ENCODE peak calls at places on chromosome 6, in six cellular contexts. One of them, this sample, is unnamed.

GRCh38 chr6:35919827-35920751 is 809 bp downstream of the SRPK1 start:
- DNase-seq in stimulated activated CD8-positive, alpha-beta memory T cell treated with anti-CD3 and anti-CD28 coated beads, Interleukin-7, amount 100 ng/mL, for 48 hours: peak
- DNase-seq in IMR-90: peak
- DNase-seq in posterior vena cava: no peak
- DNase-seq in EL: peak
- DNase-seq in activated CD4-positive, CD25-positive, alpha-beta regulatory T cell: no peak
- DNase-seq in this sample: peak

GRCh38 chr6:31386977-31387376 is 16.4 kb upstream of the MICA start:
- DNase-seq in stimulated activated CD8-positive, alpha-beta memory T cell treated with anti-CD3 and anti-CD28 coated beads, Interleukin-7, amount 100 ng/mL, for 48 hours: no peak
- DNase-seq in IMR-90: no peak
- DNase-seq in posterior vena cava: no peak
- DNase-seq in EL: no peak
- DNase-seq in activated CD4-positive, CD25-positive, alpha-beta regulatory T cell: no peak
- DNase-seq in this sample: no peak

GRCh38 chr6:133504761-133505160 is 263.6 kb downstream of the EYA4 start:
- DNase-seq in stimulated activated CD8-positive, alpha-beta memory T cell treated with anti-CD3 and anti-CD28 coated beads, Interleukin-7, amount 100 ng/mL, for 48 hours: no peak
- DNase-seq in IMR-90: no peak
- DNase-seq in posterior vena cava: no peak
- DNase-seq in EL: no peak
- DNase-seq in activated CD4-positive, CD25-positive, alpha-beta regulatory T cell: no peak
- DNase-seq in this sample: no peak

GRCh38 chr6:107618672-107619071 is 128.8 kb downstream of the SOBP start:
- DNase-seq in stimulated activated CD8-positive, alpha-beta memory T cell treated with anti-CD3 and anti-CD28 coated beads, Interleukin-7, amount 100 ng/mL, for 48 hours: peak
- DNase-seq in IMR-90: no peak
- DNase-seq in posterior vena cava: peak
- DNase-seq in EL: no peak
- DNase-seq in activated CD4-positive, CD25-positive, alpha-beta regulatory T cell: no peak
- DNase-seq in this sample: peak

GRCh38 chr6:166904101-166904746 is 52.1 kb downstream of the RNASET2 start:
- DNase-seq in stimulated activated CD8-positive, alpha-beta memory T cell treated with anti-CD3 and anti-CD28 coated beads, Interleukin-7, amount 100 ng/mL, for 48 hours: no peak
- DNase-seq in IMR-90: peak
- DNase-seq in posterior vena cava: no peak
- DNase-seq in EL: no peak
- DNase-seq in activated CD4-positive, CD25-positive, alpha-beta regulatory T cell: no peak
- DNase-seq in this sample: no peak

GRCh38 chr6:96939019-96939805 is 14.7 kb downstream of the KLHL32 start:
- DNase-seq in stimulated activated CD8-positive, alpha-beta memory T cell treated with anti-CD3 and anti-CD28 coated beads, Interleukin-7, amount 100 ng/mL, for 48 hours: peak
- DNase-seq in IMR-90: peak
- DNase-seq in posterior vena cava: no peak
- DNase-seq in EL: peak
- DNase-seq in activated CD4-positive, CD25-positive, alpha-beta regulatory T cell: no peak
- DNase-seq in this sample: no peak

GRCh38 chr6:71289039-71289801 is 609 bp downstream of the OGFRL1 start:
- DNase-seq in stimulated activated CD8-positive, alpha-beta memory T cell treated with anti-CD3 and anti-CD28 coated beads, Interleukin-7, amount 100 ng/mL, for 48 hours: no peak
- DNase-seq in IMR-90: no peak
- DNase-seq in posterior vena cava: peak
- DNase-seq in EL: peak
- DNase-seq in activated CD4-positive, CD25-positive, alpha-beta regulatory T cell: no peak
- DNase-seq in this sample: peak

GRCh38 chr6:52634211-52634610 is 36.7 kb upstream of the TMEM14A start:
- DNase-seq in stimulated activated CD8-positive, alpha-beta memory T cell treated with anti-CD3 and anti-CD28 coated beads, Interleukin-7, amount 100 ng/mL, for 48 hours: no peak
- DNase-seq in IMR-90: peak
- DNase-seq in posterior vena cava: no peak
- DNase-seq in EL: peak
- DNase-seq in activated CD4-positive, CD25-positive, alpha-beta regulatory T cell: no peak
- DNase-seq in this sample: no peak

GRCh38 chr6:78746457-78746856 is 120.9 kb upstream of the IRAK1BP1 start:
- DNase-seq in stimulated activated CD8-positive, alpha-beta memory T cell treated with anti-CD3 and anti-CD28 coated beads, Interleukin-7, amount 100 ng/mL, for 48 hours: no peak
- DNase-seq in IMR-90: peak
- DNase-seq in posterior vena cava: no peak
- DNase-seq in EL: peak
- DNase-seq in activated CD4-positive, CD25-positive, alpha-beta regulatory T cell: no peak
- DNase-seq in this sample: no peak

GRCh38 chr6:168377481-168377850 is 57.9 kb upstream of the DACT2 start:
- DNase-seq in stimulated activated CD8-positive, alpha-beta memory T cell treated with anti-CD3 and anti-CD28 coated beads, Interleukin-7, amount 100 ng/mL, for 48 hours: no peak
- DNase-seq in IMR-90: no peak
- DNase-seq in posterior vena cava: peak
- DNase-seq in EL: no peak
- DNase-seq in activated CD4-positive, CD25-positive, alpha-beta regulatory T cell: no peak
- DNase-seq in this sample: no peak

GRCh38 chr6:124714728-124715127 is 247.5 kb upstream of the RNF217 start:
- DNase-seq in stimulated activated CD8-positive, alpha-beta memory T cell treated with anti-CD3 and anti-CD28 coated beads, Interleukin-7, amount 100 ng/mL, for 48 hours: no peak
- DNase-seq in IMR-90: no peak
- DNase-seq in posterior vena cava: no peak
- DNase-seq in EL: no peak
- DNase-seq in activated CD4-positive, CD25-positive, alpha-beta regulatory T cell: no peak
- DNase-seq in this sample: no peak

GRCh38 chr6:72262254-72262653 is 359.6 kb upstream of the KCNQ5 start:
- DNase-seq in stimulated activated CD8-positive, alpha-beta memory T cell treated with anti-CD3 and anti-CD28 coated beads, Interleukin-7, amount 100 ng/mL, for 48 hours: no peak
- DNase-seq in IMR-90: no peak
- DNase-seq in posterior vena cava: no peak
- DNase-seq in EL: no peak
- DNase-seq in activated CD4-positive, CD25-positive, alpha-beta regulatory T cell: no peak
- DNase-seq in this sample: no peak

GRCh38 chr6:51844391-51844735 is 243.1 kb downstream of the PKHD1 start:
- DNase-seq in stimulated activated CD8-positive, alpha-beta memory T cell treated with anti-CD3 and anti-CD28 coated beads, Interleukin-7, amount 100 ng/mL, for 48 hours: no peak
- DNase-seq in IMR-90: no peak
- DNase-seq in posterior vena cava: no peak
- DNase-seq in EL: no peak
- DNase-seq in activated CD4-positive, CD25-positive, alpha-beta regulatory T cell: no peak
- DNase-seq in this sample: no peak

GRCh38 chr6:164832410-164832809 is 477.0 kb downstream of the C6orf118 start:
- DNase-seq in stimulated activated CD8-positive, alpha-beta memory T cell treated with anti-CD3 and anti-CD28 coated beads, Interleukin-7, amount 100 ng/mL, for 48 hours: no peak
- DNase-seq in IMR-90: no peak
- DNase-seq in posterior vena cava: no peak
- DNase-seq in EL: no peak
- DNase-seq in activated CD4-positive, CD25-positive, alpha-beta regulatory T cell: no peak
- DNase-seq in this sample: no peak

GRCh38 chr6:26485401-26485800 is 14.7 kb upstream of the BTN1A1 start:
- DNase-seq in stimulated activated CD8-positive, alpha-beta memory T cell treated with anti-CD3 and anti-CD28 coated beads, Interleukin-7, amount 100 ng/mL, for 48 hours: no peak
- DNase-seq in IMR-90: no peak
- DNase-seq in posterior vena cava: no peak
- DNase-seq in EL: no peak
- DNase-seq in activated CD4-positive, CD25-positive, alpha-beta regulatory T cell: no peak
- DNase-seq in this sample: no peak

GRCh38 chr6:53771780-53772624 is 22.8 kb upstream of the LRRC1 start:
- DNase-seq in stimulated activated CD8-positive, alpha-beta memory T cell treated with anti-CD3 and anti-CD28 coated beads, Interleukin-7, amount 100 ng/mL, for 48 hours: no peak
- DNase-seq in IMR-90: peak
- DNase-seq in posterior vena cava: no peak
- DNase-seq in EL: peak
- DNase-seq in activated CD4-positive, CD25-positive, alpha-beta regulatory T cell: no peak
- DNase-seq in this sample: no peak

GRCh38 chr6:32973934-32974333 is 5.5 kb downstream of the BRD2 start:
- DNase-seq in stimulated activated CD8-positive, alpha-beta memory T cell treated with anti-CD3 and anti-CD28 coated beads, Interleukin-7, amount 100 ng/mL, for 48 hours: no peak
- DNase-seq in IMR-90: peak
- DNase-seq in posterior vena cava: no peak
- DNase-seq in EL: peak
- DNase-seq in activated CD4-positive, CD25-positive, alpha-beta regulatory T cell: no peak
- DNase-seq in this sample: no peak

GRCh38 chr6:16543491-16543890 is 217.8 kb downstream of the ATXN1 start:
- DNase-seq in stimulated activated CD8-positive, alpha-beta memory T cell treated with anti-CD3 and anti-CD28 coated beads, Interleukin-7, amount 100 ng/mL, for 48 hours: no peak
- DNase-seq in IMR-90: no peak
- DNase-seq in posterior vena cava: no peak
- DNase-seq in EL: no peak
- DNase-seq in activated CD4-positive, CD25-positive, alpha-beta regulatory T cell: no peak
- DNase-seq in this sample: no peak

GRCh38 chr6:140462495-140463311 is 1088.3 kb upstream of the CITED2 start:
- DNase-seq in stimulated activated CD8-positive, alpha-beta memory T cell treated with anti-CD3 and anti-CD28 coated beads, Interleukin-7, amount 100 ng/mL, for 48 hours: no peak
- DNase-seq in IMR-90: peak
- DNase-seq in posterior vena cava: no peak
- DNase-seq in EL: peak
- DNase-seq in activated CD4-positive, CD25-positive, alpha-beta regulatory T cell: no peak
- DNase-seq in this sample: no peak

GRCh38 chr6:85460154-85460950 is 10.5 kb downstream of the NT5E start:
- DNase-seq in stimulated activated CD8-positive, alpha-beta memory T cell treated with anti-CD3 and anti-CD28 coated beads, Interleukin-7, amount 100 ng/mL, for 48 hours: no peak
- DNase-seq in IMR-90: no peak
- DNase-seq in posterior vena cava: no peak
- DNase-seq in EL: no peak
- DNase-seq in activated CD4-positive, CD25-positive, alpha-beta regulatory T cell: no peak
- DNase-seq in this sample: no peak

GRCh38 chr6:129598244-129599187 is 111.5 kb downstream of the ARHGAP18 start:
- DNase-seq in stimulated activated CD8-positive, alpha-beta memory T cell treated with anti-CD3 and anti-CD28 coated beads, Interleukin-7, amount 100 ng/mL, for 48 hours: no peak
- DNase-seq in IMR-90: peak
- DNase-seq in posterior vena cava: no peak
- DNase-seq in EL: peak
- DNase-seq in activated CD4-positive, CD25-positive, alpha-beta regulatory T cell: no peak
- DNase-seq in this sample: no peak

GRCh38 chr6:63740709-63741108 is 105.1 kb downstream of the PHF3 start:
- DNase-seq in stimulated activated CD8-positive, alpha-beta memory T cell treated with anti-CD3 and anti-CD28 coated beads, Interleukin-7, amount 100 ng/mL, for 48 hours: no peak
- DNase-seq in IMR-90: peak
- DNase-seq in posterior vena cava: no peak
- DNase-seq in EL: peak
- DNase-seq in activated CD4-positive, CD25-positive, alpha-beta regulatory T cell: no peak
- DNase-seq in this sample: no peak

GRCh38 chr6:127457444-127458064 is 1.6 kb downstream of the KIAA0408 start:
- DNase-seq in stimulated activated CD8-positive, alpha-beta memory T cell treated with anti-CD3 and anti-CD28 coated beads, Interleukin-7, amount 100 ng/mL, for 48 hours: no peak
- DNase-seq in IMR-90: peak
- DNase-seq in posterior vena cava: no peak
- DNase-seq in EL: peak
- DNase-seq in activated CD4-positive, CD25-positive, alpha-beta regulatory T cell: no peak
- DNase-seq in this sample: no peak

GRCh38 chr6:56849876-56850275 is 105.0 kb upstream of the BEND6 start:
- DNase-seq in stimulated activated CD8-positive, alpha-beta memory T cell treated with anti-CD3 and anti-CD28 coated beads, Interleukin-7, amount 100 ng/mL, for 48 hours: no peak
- DNase-seq in IMR-90: peak
- DNase-seq in posterior vena cava: no peak
- DNase-seq in EL: peak
- DNase-seq in activated CD4-positive, CD25-positive, alpha-beta regulatory T cell: no peak
- DNase-seq in this sample: no peak

GRCh38 chr6:40779399-40779798 is 192.2 kb upstream of the LRFN2 start:
- DNase-seq in stimulated activated CD8-positive, alpha-beta memory T cell treated with anti-CD3 and anti-CD28 coated beads, Interleukin-7, amount 100 ng/mL, for 48 hours: no peak
- DNase-seq in IMR-90: peak
- DNase-seq in posterior vena cava: no peak
- DNase-seq in EL: peak
- DNase-seq in activated CD4-positive, CD25-positive, alpha-beta regulatory T cell: no peak
- DNase-seq in this sample: no peak